ENCODE peak calls at places on chromosomes 2 and 18, in six cellular contexts. B is cardiac fibroblast; G is WERI-Rb-1; I is neural crest cell; P is pons; R is activated CD8-positive, alpha-beta memory T cell treated with anti-CD3 and anti-CD28 coated beads for 48 hours. Z is an unnamed sample.

GRCh38 chr2:220198911-220199310 is 571.5 kb downstream of the SLC4A3 start:
- DNase-seq in G (no peak), B (peak), I (no peak), P (no peak), R (no peak), Z (no peak)

GRCh38 chr18:28153485-28154065 is 23.4 kb downstream of the CDH2 start:
- DNase-seq in P (peak), B (no peak), G (peak), R (no peak), I (no peak), Z (no peak)

GRCh38 chr2:99395589-99396130 is 58.5 kb downstream of the EIF5B start:
- DNase-seq in R (no peak), I (no peak), P (no peak), B (no peak), G (no peak), Z (no peak)

GRCh38 chr2:95390272-95390880 is 12.1 kb upstream of the FAHD2A start:
- DNase-seq in G (no peak), R (no peak), P (no peak), I (no peak), B (no peak), Z (no peak)

GRCh38 chr2:10931710-10932255 is 20.0 kb downstream of the KCNF1 start:
- DNase-seq in B (peak), G (no peak), P (no peak), I (no peak), R (no peak), Z (peak)

GRCh38 chr18:2627821-2628276 is 27.7 kb upstream of the SMCHD1 start:
- DNase-seq in I (no peak), P (no peak), B (no peak), R (no peak), G (no peak), Z (peak)

GRCh38 chr2:9207641-9208301 is 1.2 kb downstream of the ASAP2 start:
- DNase-seq in G (peak), P (no peak), R (no peak), B (no peak), I (no peak), Z (peak)

GRCh38 chr18:48894799-48895346 is 55.9 kb downstream of the SMAD7 start:
- DNase-seq in I (no peak), R (no peak), G (no peak), B (no peak), P (no peak), Z (no peak)

GRCh38 chr18:30489890-30490643 is 552.5 kb downstream of the DSC3 start:
- DNase-seq in B (no peak), I (no peak), P (no peak), G (no peak), R (no peak), Z (no peak)

GRCh38 chr2:75190271-75190990 is 8.9 kb downstream of the TACR1 start:
- DNase-seq in R (no peak), G (no peak), P (no peak), I (no peak), B (no peak), Z (no peak)

GRCh38 chr18:31992836-31993575 is 25.6 kb upstream of the RNF125 start:
- DNase-seq in I (no peak), P (no peak), B (peak), R (no peak), G (no peak), Z (no peak)

GRCh38 chr2:238999290-238999741 is 151.4 kb downstream of the TWIST2 start:
- DNase-seq in B (peak), P (no peak), R (no peak), G (no peak), I (no peak), Z (peak)

GRCh38 chr2:176114930-176115625 is 1.5 kb upstream of the HOXD10 start:
- DNase-seq in B (no peak), P (no peak), I (no peak), R (no peak), G (no peak), Z (no peak)

GRCh38 chr18:47422524-47422923 is 171.1 kb upstream of the SKOR2 start:
- DNase-seq in I (no peak), B (no peak), G (peak), R (no peak), P (no peak), Z (no peak)

GRCh38 chr18:79395761-79396404 is at the start of gene NFATC1:
- DNase-seq in G (peak), B (peak), R (peak), P (no peak), I (peak), Z (peak)

Z was measured in kidney tubule cell.